ENCODE peak calls at places on chromosome 1, in ten cellular contexts. Q is epithelial cell of esophagus, E is tibial artery, R is AG09309, B is AG10803, G is thoracic aorta, C is psoas muscle, X is retinal pigment epithelial cell, J is transverse colon, Z is foreskin fibroblast. W is an unnamed sample.

GRCh38 chr1:28246427-28246832 is 10.5 kb downstream of the ATP5IF1 start:
- DNase-seq in Q (peak; percentile 92), E (no peak), R (no peak), B (no peak), G (no peak), C (no peak), X (no peak), J (peak; percentile 38), Z (peak; percentile 32), W (peak; percentile 30)

GRCh38 chr1:158180741-158181576 is at the start of gene CD1D:
- DNase-seq in Q (peak; percentile 39), E (peak; percentile 42), R (no peak), B (no peak), G (no peak), C (peak; percentile 64), X (no peak), J (peak; percentile 38), Z (peak; percentile 29), W (peak; percentile 34)

GRCh38 chr1:36625253-36625958 is 142.7 kb upstream of the CSF3R start:
- DNase-seq in Q (no peak), E (no peak), R (no peak), B (no peak), G (no peak), C (no peak), X (no peak), J (no peak), Z (no peak), W (no peak)

GRCh38 chr1:13543927-13544556 is 30.2 kb upstream of the LRRC38 start:
- DNase-seq in Q (peak; percentile 35), E (peak; percentile 36), R (no peak), B (peak; percentile 43), G (no peak), C (peak; percentile 87), X (no peak), J (peak; percentile 13), Z (no peak), W (no peak)

GRCh38 chr1:234631721-234632125 is 21.7 kb upstream of the IRF2BP2 start:
- DNase-seq in Q (peak; percentile 72), E (no peak), R (no peak), B (peak; percentile 79), G (no peak), C (no peak), X (peak; percentile 62), J (no peak), Z (peak; percentile 96), W (peak; percentile 88)

GRCh38 chr1:9275567-9276034 is 17.1 kb upstream of the SPSB1 start:
- DNase-seq in Q (peak; percentile 90), E (peak; percentile 57), R (no peak), B (peak; percentile 85), G (peak; percentile 57), C (peak; percentile 89), X (peak; percentile 64), J (peak; percentile 59), Z (peak; percentile 89), W (peak; percentile 73)

GRCh38 chr1:170699696-170700095 is 35.8 kb downstream of the PRRX1 start:
- DNase-seq in Q (no peak), E (no peak), R (no peak), B (no peak), G (no peak), C (no peak), X (no peak), J (no peak), Z (no peak), W (no peak)

GRCh38 chr1:94550396-94550795 is 8.8 kb upstream of the F3 start:
- DNase-seq in Q (no peak), E (no peak), R (no peak), B (no peak), G (no peak), C (no peak), X (no peak), J (no peak), Z (no peak), W (no peak)

GRCh38 chr1:33655496-33655895 is 183.1 kb downstream of the ZSCAN20 start:
- DNase-seq in Q (no peak), E (no peak), R (no peak), B (no peak), G (no peak), C (no peak), X (no peak), J (no peak), Z (no peak), W (no peak)

GRCh38 chr1:33656467-33656866 is 184.0 kb downstream of the ZSCAN20 start:
- DNase-seq in Q (no peak), E (no peak), R (no peak), B (no peak), G (no peak), C (no peak), X (no peak), J (no peak), Z (no peak), W (no peak)

GRCh38 chr1:33653226-33653625 is 180.8 kb downstream of the ZSCAN20 start:
- DNase-seq in Q (no peak), E (no peak), R (no peak), B (no peak), G (no peak), C (no peak), X (no peak), J (no peak), Z (no peak), W (no peak)

GRCh38 chr1:33657833-33658232 is 185.4 kb downstream of the ZSCAN20 start:
- DNase-seq in Q (no peak), E (no peak), R (no peak), B (no peak), G (no peak), C (no peak), X (no peak), J (no peak), Z (no peak), W (no peak)

GRCh38 chr1:33654267-33654832 is 181.9 kb downstream of the ZSCAN20 start:
- DNase-seq in Q (no peak), E (no peak), R (peak; percentile 5), B (peak; percentile 54), G (no peak), C (no peak), X (no peak), J (no peak), Z (peak; percentile 28), W (peak; percentile 18)
- TF ChIP-seq CTCF in Q (peak; percentile 13), E (peak; percentile 32), R (peak; percentile 67), B (peak; percentile 69), G (no peak), C (no peak), X (peak; percentile 36), J (no peak), Z (peak; percentile 67), W (no peak)

GRCh38 chr1:7859406-7859805 is 6.5 kb upstream of the UTS2 start:
- DNase-seq in Q (no peak), E (no peak), R (no peak), B (no peak), G (no peak), C (no peak), X (no peak), J (no peak), Z (no peak), W (no peak)

GRCh38 chr1:7857000-7857399 is 4.1 kb upstream of the UTS2 start:
- DNase-seq in Q (no peak), E (no peak), R (no peak), B (no peak), G (no peak), C (no peak), X (no peak), J (no peak), Z (no peak), W (no peak)

GRCh38 chr1:7853341-7854026 is 619 bp upstream of the UTS2 start:
- DNase-seq in Q (no peak), E (no peak), R (no peak), B (no peak), G (no peak), C (no peak), X (no peak), J (no peak), Z (no peak), W (no peak)

GRCh38 chr1:7857951-7858350 is 5.1 kb upstream of the UTS2 start:
- DNase-seq in Q (no peak), E (no peak), R (no peak), B (no peak), G (no peak), C (no peak), X (no peak), J (no peak), Z (peak; percentile 9), W (no peak)

DNA sequence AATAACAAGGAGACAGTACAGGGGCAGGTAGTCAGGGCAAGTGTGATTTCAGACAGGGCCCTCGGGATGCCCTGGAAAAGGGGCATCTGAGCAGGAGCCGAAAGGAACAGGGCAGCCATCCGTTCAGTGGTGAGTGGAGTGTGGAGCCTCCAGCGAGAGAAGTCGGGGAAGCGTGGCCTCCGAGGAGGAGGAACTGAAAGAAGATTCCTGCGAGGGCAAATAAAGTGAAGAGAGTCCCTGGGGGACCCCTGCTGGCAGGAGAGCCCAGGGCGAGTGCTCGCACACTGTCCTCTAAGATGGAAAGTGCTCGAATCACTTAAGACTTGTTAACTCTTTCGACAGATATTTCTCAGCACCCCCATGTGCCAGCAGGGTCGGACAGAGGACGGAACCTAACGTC is 3.5 kb upstream of the UTS2 start:
- DNase-seq in Q (no peak), E (no peak), R (no peak), B (no peak), G (no peak), C (no peak), X (no peak), J (no peak), Z (no peak), W (no peak)
- TF ChIP-seq CTCF in Q (no peak), E (no peak), R (peak; percentile 19), B (peak; percentile 10), G (no peak), C (no peak), X (peak; percentile 29), J (no peak), Z (peak; percentile 39), W (no peak)

GRCh38 chr1:217919683-217920502 is 288.7 kb downstream of the SPATA17 start:
- DNase-seq in Q (no peak), E (no peak), R (no peak), B (peak; percentile 11), G (no peak), C (no peak), X (no peak), J (no peak), Z (peak; percentile 5), W (no peak)

GRCh38 chr1:217924924-217925323 is 293.8 kb downstream of the SPATA17 start:
- DNase-seq in Q (no peak), E (no peak), R (no peak), B (no peak), G (no peak), C (no peak), X (no peak), J (no peak), Z (no peak), W (no peak)

GRCh38 chr1:217917277-217917887 is 286.2 kb downstream of the SPATA17 start:
- DNase-seq in Q (no peak), E (no peak), R (no peak), B (no peak), G (no peak), C (no peak), X (no peak), J (no peak), Z (no peak), W (no peak)

GRCh38 chr1:217921126-217921900 is 290.2 kb downstream of the SPATA17 start:
- DNase-seq in Q (peak; percentile 31), E (no peak), R (no peak), B (no peak), G (no peak), C (no peak), X (no peak), J (no peak), Z (no peak), W (no peak)
- TF ChIP-seq CTCF in Q (no peak), E (no peak), R (no peak), B (no peak), G (no peak), C (no peak), X (no peak), J (no peak), Z (no peak), W (no peak)

DNA sequence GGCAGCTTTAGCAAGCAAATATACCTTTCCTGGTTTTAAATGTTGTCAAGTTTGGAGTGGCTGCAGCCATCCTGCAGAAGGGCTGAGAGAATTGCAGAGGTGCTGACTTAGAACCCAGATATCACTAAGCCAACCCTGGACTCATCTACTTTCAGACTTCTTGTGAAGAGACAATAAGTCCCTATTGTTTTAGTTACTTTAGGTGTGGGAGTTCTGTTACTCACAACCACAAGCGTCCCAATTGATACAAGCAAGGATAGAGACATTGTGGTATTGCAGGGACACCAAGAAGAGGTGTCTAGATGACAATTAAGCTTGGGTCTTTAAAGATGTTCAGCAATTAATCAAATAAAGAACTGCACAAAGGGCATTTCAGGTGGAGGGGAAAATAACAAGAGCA is 8.8 kb upstream of the ETV3 start:
- DNase-seq in Q (no peak), E (no peak), R (no peak), B (no peak), G (no peak), C (no peak), X (no peak), J (no peak), Z (no peak), W (no peak)
- TF ChIP-seq CTCF in Q (no peak), E (no peak), R (no peak), B (no peak), G (no peak), C (no peak), X (no peak), J (no peak), Z (no peak), W (no peak)

W was measured in Calu3.